ENCODE peak calls at places on chromosome 1, in four cellular contexts. H is ovary, M is astrocyte of the spinal cord, J is mammary epithelial cell. P is an unnamed sample.

GRCh38 chr1:1960480-1961196 is 41.6 kb upstream of the TMEM52 start:
- DNase-seq in H (no peak), M (no peak), J (no peak), P (peak)

GRCh38 chr1:14504517-14504916 is 94.0 kb upstream of the KAZN start:
- DNase-seq in H (no peak), M (no peak), J (no peak), P (no peak)

GRCh38 chr1:23394664-23395063 is 25.0 kb upstream of the ZNF436 start:
- DNase-seq in H (peak), M (peak), J (no peak), P (peak)

GRCh38 chr1:239898067-239898730 is 193.5 kb upstream of the FMN2 start:
- DNase-seq in H (peak), M (peak), J (peak), P (peak)

GRCh38 chr1:119587328-119587727 is 60.7 kb downstream of the ZNF697 start:
- DNase-seq in H (no peak), M (peak), J (peak), P (peak)

GRCh38 chr1:116817582-116818064 is 63.4 kb downstream of the CD2 start:
- DNase-seq in H (no peak), M (no peak), J (peak), P (peak)

GRCh38 chr1:109498161-109498801 is 4.4 kb downstream of the CYB561D1 start:
- DNase-seq in H (no peak), M (peak), J (no peak), P (no peak)

GRCh38 chr1:15305366-15305765 is 58.3 kb downstream of the FHAD1 start:
- DNase-seq in H (no peak), M (peak), J (no peak), P (no peak)

GRCh38 chr1:179036844-179037465 is 11.3 kb downstream of the FAM20B start:
- DNase-seq in H (no peak), M (no peak), J (peak), P (peak)

GRCh38 chr1:108590947-108591346 is 31.0 kb downstream of the EEIG2 start:
- DNase-seq in H (no peak), M (peak), J (peak), P (peak)

GRCh38 chr1:207808911-207809555 is 57.2 kb downstream of the CD46 start:
- DNase-seq in H (no peak), M (no peak), J (no peak), P (no peak)

GRCh38 chr1:26289158-26290059 is 9.5 kb downstream of the SH3BGRL3 start:
- DNase-seq in H (no peak), M (no peak), J (no peak), P (no peak)

GRCh38 chr1:243253211-243253926 is 1.7 kb downstream of the CEP170 start:
- DNase-seq in H (no peak), M (no peak), J (peak), P (no peak)

GRCh38 chr1:92366045-92366405 is 67.2 kb downstream of the RPAP2 start:
- DNase-seq in H (no peak), M (no peak), J (no peak), P (no peak)

GRCh38 chr1:55217226-55217996 is 2.2 kb upstream of the USP24 start:
- DNase-seq in H (no peak), M (no peak), J (no peak), P (no peak)

GRCh38 chr1:222654849-222655248 is 37.0 kb downstream of the MIA3 start:
- DNase-seq in H (no peak), M (peak), J (no peak), P (peak)

DNA sequence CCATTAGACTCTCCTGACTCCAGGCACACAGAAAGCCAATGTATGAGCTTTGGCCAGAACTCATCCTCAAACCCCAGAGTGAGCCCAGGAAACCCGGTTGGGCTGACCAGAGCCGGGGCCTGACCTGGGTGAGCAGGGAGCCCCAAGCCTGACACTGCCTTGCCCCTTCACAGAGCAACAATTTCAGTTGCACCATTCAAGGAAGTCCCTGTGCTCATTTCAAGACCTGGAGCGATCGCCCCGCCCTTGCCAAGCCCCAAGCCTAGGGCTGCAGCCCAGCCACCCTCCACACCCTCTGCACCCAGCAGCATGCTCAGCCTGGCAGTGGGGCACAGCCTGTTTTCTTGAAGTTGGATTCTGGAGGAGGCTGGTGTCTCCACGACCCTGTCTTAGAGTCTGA is 2.3 kb downstream of the NBL1 start:
- DNase-seq in H (no peak), M (no peak), J (peak), P (no peak)
- H3K4me3 ChIP-seq in H (peak), M (peak), J (no peak), P (peak)

GRCh38 chr1:66239834-66240233 is 294.1 kb upstream of the SGIP1 start:
- DNase-seq in H (no peak), M (no peak), J (no peak), P (no peak)
- TF ChIP-seq CTCF in H (no peak), M (no peak), J (no peak), P (no peak)

DNA sequence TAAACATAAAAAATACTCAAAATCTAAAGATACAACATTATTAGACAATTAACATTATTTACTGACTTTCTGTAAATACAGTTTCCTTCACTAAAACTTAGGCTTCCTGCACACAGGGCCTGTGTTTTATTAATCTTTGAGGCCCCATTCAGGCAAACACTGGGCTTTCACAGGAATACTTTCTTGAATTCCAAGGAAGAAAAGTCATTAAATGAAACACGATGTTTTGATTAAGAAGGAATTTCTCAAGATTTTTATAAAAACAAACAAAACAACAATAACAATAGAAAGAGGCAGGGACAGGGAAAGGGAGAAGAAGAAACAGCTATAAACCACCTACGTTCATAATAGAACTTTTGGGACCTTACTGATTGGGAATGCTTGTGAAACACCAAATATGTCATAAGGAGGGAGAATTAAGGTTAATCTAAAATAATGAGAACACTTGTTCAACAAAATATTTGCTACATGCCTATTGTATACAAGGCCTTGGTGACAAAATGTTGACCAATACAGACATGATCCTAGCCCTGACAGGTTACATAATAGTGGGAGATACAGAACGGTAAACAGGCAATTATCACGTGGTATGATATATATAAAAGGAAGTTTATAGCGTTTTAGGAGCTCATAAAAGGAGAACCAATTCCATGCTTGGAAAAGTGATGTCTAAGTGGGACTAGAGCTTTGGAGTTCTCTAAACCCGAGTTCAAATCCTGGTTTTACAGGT is 3.6 kb downstream of the DDAH1 start:
- DNase-seq in H (no peak), M (no peak), J (no peak), P (peak)
- H3K4me3 ChIP-seq in H (no peak), M (no peak), J (no peak), P (no peak)

GRCh38 chr1:161020573-161021167 is at the start of gene F11R:
- DNase-seq in H (peak), M (no peak), J (peak), P (peak)
- TF ChIP-seq CTCF in H (peak), M (no peak), J (peak), P (peak)

GRCh38 chr1:205505076-205505729 is 734 bp downstream of the CDK18 start:
- DNase-seq in H (no peak), M (no peak), J (no peak), P (no peak)
- H3K4me3 ChIP-seq in H (peak), M (peak), J (peak), P (peak)

DNA sequence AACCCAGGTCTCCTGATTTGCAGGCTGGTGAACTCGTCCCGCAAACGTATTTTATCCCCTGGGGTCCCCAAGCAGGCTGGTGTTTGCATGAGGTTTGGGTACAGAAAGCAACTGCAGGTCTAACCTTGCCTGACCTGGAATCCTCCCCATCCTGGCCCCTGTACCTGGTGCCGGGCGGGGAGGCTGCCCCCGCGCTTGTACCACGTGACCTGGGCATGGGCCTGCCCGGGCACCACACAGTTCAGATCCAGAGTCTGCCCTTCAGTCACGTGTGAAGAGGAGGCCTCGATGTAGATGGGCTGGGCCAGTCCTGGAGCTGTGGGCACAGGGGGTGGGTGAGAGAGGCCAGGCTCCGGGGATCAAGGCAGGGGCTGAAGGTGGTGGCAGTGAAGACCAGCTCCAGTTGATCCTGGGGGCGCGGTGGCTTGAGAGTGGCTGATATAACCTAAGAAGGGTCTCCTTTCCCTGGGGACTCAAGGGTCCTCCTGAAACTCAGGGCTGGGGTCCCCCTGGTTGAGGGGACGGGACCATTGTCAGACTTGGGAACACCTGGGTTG is 30.6 kb downstream of the LDLRAD2 start:
- DNase-seq in H (no peak), M (no peak), J (no peak), P (no peak)
- TF ChIP-seq CTCF in H (no peak), M (no peak), J (no peak), P (no peak)

P was measured in fibroblast of villous mesenchyme.